ENCODE peak calls at places on chromosomes 1 and 21, in four cellular contexts. F is lower lobe of right lung, I is NT2/D1, D is AG04450. X is an unnamed sample.
A peak's percentile ranks its signal among the peaks of the same experiment; 100 is the strongest.

GRCh38 chr1:182622795-182623528 is 18.8 kb upstream of the RGS16 start:
- DNase-seq in F (no peak), I (no peak), D (no peak), X (no peak)

GRCh38 chr21:44522753-44523204 is 17.2 kb downstream of the KRTAP10-1 start:
- DNase-seq in F (no peak), I (no peak), D (no peak), X (no peak)

GRCh38 chr1:234768171-234768568 is 158.2 kb upstream of the IRF2BP2 start:
- DNase-seq in F (no peak), I (no peak), D (no peak), X (no peak)

GRCh38 chr1:181099152-181100014 is 10.9 kb downstream of the IER5 start:
- DNase-seq in F (no peak), I (no peak), D (no peak), X (no peak)

GRCh38 chr1:161199506-161200119 is 759 bp upstream of the ADAMTS4 start:
- DNase-seq in F (no peak), I (no peak), D (no peak), X (peak; percentile 48)

GRCh38 chr21:39048064-39048463 is 135.2 kb downstream of the PSMG1 start:
- DNase-seq in F (peak; percentile 52), I (peak; percentile 90), D (no peak), X (peak; percentile 86)

GRCh38 chr1:245154429-245155185 is at the start of gene KIF26B:
- DNase-seq in F (no peak), I (no peak), D (no peak), X (peak; percentile 85)

GRCh38 chr1:21292991-21293536 is 2.8 kb upstream of the ECE1 start:
- DNase-seq in F (no peak), I (no peak), D (no peak), X (no peak)

GRCh38 chr1:3074800-3075199 is 5.8 kb downstream of the PRDM16 start:
- DNase-seq in F (peak; percentile 69), I (no peak), D (no peak), X (no peak)

GRCh38 chr1:39609618-39610331 is 29.7 kb downstream of the HEYL start:
- DNase-seq in F (peak; percentile 78), I (peak; percentile 67), D (no peak), X (peak; percentile 98)

GRCh38 chr1:225685476-225686176 is 32.7 kb upstream of the ENAH start:
- DNase-seq in F (no peak), I (no peak), D (no peak), X (no peak)
- H3K27me3 ChIP-seq in F (no peaks in the 10 kb centered on the region), I (peaks cover 4% of the 10 kb centered on the region), D (no peaks in the 10 kb centered on the region), X (peaks cover 2% of the 10 kb centered on the region)

GRCh38 chr1:42145190-42145716 is 8.0 kb upstream of the GUCA2B start:
- DNase-seq in F (no peak), I (no peak), D (no peak), X (peak; percentile 22)

GRCh38 chr1:42142894-42143675 is 10.1 kb upstream of the GUCA2B start:
- DNase-seq in F (peak; percentile 48), I (no peak), D (no peak), X (no peak)

GRCh38 chr1:42144336-42145189 is 8.6 kb upstream of the GUCA2B start:
- DNase-seq in F (no peak), I (no peak), D (no peak), X (peak; percentile 48)

GRCh38 chr1:42145726-42146125 is 7.5 kb upstream of the GUCA2B start:
- DNase-seq in F (no peak), I (no peak), D (no peak), X (peak; percentile 47)

DNA sequence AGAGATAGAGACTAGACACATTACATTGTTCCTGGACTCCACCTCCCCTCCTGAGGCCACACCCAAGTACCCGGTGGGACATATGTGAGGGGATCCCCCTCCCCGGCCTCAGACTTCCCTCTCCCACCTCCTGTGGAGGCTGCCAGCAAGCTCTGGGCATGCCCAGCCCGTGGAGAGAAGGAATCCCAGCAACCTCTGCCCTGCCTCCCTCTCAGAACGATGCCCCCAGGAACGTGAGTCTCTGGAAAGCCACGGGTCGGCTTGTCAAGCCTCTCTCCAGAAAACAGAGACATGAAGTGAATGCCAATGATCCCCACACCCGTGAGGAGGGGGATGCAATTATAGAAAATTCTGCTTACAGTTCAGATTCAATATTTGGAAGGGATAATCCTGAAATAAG is 9.3 kb upstream of the GUCA2B start:
- DNase-seq in F (no peak), I (no peak), D (no peak), X (peak; percentile 18)
- H3K27me3 ChIP-seq in F (peaks cover 29% of the 10 kb centered on the region), I (no peaks in the 10 kb centered on the region), D (peaks cover 39% of the 10 kb centered on the region), X (no peaks in the 10 kb centered on the region)

GRCh38 chr21:43323244-43324005 is 103.5 kb downstream of the SIK1 start:
- DNase-seq in F (peak; percentile 90), I (no peak), D (no peak), X (no peak)

GRCh38 chr21:43321611-43322010 is 105.3 kb downstream of the SIK1 start:
- DNase-seq in F (no peak), I (no peak), D (no peak), X (no peak)

GRCh38 chr21:43322311-43322710 is 104.6 kb downstream of the SIK1 start:
- DNase-seq in F (no peak), I (no peak), D (no peak), X (no peak)

GRCh38 chr21:43321111-43321510 is 105.8 kb downstream of the SIK1 start:
- DNase-seq in F (no peak), I (no peak), D (no peak), X (no peak)

GRCh38 chr21:43322805-43323204 is 104.1 kb downstream of the SIK1 start:
- DNase-seq in F (no peak), I (no peak), D (no peak), X (no peak)
- H3K27me3 ChIP-seq in F (no peaks in the 10 kb centered on the region), I (no peaks in the 10 kb centered on the region), D (peaks cover 6% of the 10 kb centered on the region), X (no peaks in the 10 kb centered on the region)

GRCh38 chr1:231155808-231156207 is 6.0 kb upstream of the TRIM67 start:
- DNase-seq in F (no peak), I (no peak), D (no peak), X (no peak)
- H3K27me3 ChIP-seq in F (peaks cover 23% of the 10 kb centered on the region), I (peaks cover 26% of the 10 kb centered on the region), D (peaks cover 12% of the 10 kb centered on the region), X (peaks cover 20% of the 10 kb centered on the region)

GRCh38 chr1:228009828-228010775 is 3.3 kb downstream of the WNT3A start:
- DNase-seq in F (no peak), I (no peak), D (no peak), X (peak; percentile 59)
- H3K27me3 ChIP-seq in F (peaks cover 53% of the 10 kb centered on the region), I (peaks cover 84% of the 10 kb centered on the region), D (peaks cover 47% of the 10 kb centered on the region), X (peaks cover 74% of the 10 kb centered on the region)

DNA sequence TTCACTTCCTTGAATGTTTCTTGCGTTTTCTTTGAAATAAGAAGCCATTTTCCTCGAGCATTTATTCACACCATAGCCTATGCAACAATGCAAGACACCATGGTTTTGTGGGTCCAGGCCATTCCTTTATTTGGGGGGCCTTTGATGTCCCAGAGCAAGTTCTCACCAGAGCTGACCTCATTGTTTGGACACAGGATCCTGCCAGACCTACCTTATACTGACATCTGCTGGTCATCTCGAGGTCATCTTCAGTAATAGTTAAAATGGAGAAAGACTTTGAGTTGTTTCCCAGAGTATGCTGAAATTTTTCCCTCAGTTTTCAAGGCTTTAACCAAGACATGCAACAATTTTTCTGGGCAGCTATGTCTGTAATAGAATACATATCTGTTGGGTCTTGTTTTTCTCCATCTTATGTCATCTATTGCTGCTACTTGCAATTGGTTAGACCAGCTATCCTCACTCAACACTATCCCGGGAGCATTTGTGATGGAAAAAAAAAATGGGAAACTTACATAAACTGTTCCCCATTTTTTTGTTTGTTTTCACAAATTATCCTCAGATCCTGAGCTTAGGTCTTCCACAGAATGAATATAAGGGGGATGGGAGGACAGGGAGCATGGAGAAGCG is 34.0 kb upstream of the BACE2 start:
- DNase-seq in F (no peak), I (peak; percentile 40), D (no peak), X (peak; percentile 79)
- H3K27me3 ChIP-seq in F (no peaks in the 10 kb centered on the region), I (peaks cover under 1% of the 10 kb centered on the region), D (no peaks in the 10 kb centered on the region), X (no peaks in the 10 kb centered on the region)

GRCh38 chr1:54950361-54951163 is 29.9 kb upstream of the TMEM61 start:
- DNase-seq in F (peak; percentile 55), I (peak; percentile 90), D (peak; percentile 70), X (peak; percentile 81)

GRCh38 chr1:54944610-54945392 is 35.6 kb upstream of the TMEM61 start:
- DNase-seq in F (peak; percentile 76), I (peak; percentile 92), D (peak; percentile 63), X (peak; percentile 83)

GRCh38 chr1:54949971-54950360 is 30.5 kb upstream of the TMEM61 start:
- DNase-seq in F (no peak), I (no peak), D (no peak), X (no peak)

GRCh38 chr1:54945393-54945936 is 35.0 kb upstream of the TMEM61 start:
- DNase-seq in F (peak; percentile 49), I (no peak), D (no peak), X (no peak)

GRCh38 chr1:54947540-54947939 is 32.9 kb upstream of the TMEM61 start:
- DNase-seq in F (no peak), I (no peak), D (no peak), X (no peak)
- H3K27me3 ChIP-seq in F (no peaks in the 10 kb centered on the region), I (no peaks in the 10 kb centered on the region), D (no peaks in the 10 kb centered on the region), X (no peaks in the 10 kb centered on the region)

GRCh38 chr1:212545941-212546638 is 62.5 kb upstream of the ATF3 start:
- DNase-seq in F (no peak), I (no peak), D (no peak), X (no peak)
- H3K27me3 ChIP-seq in F (no peaks in the 10 kb centered on the region), I (no peaks in the 10 kb centered on the region), D (peaks cover 4% of the 10 kb centered on the region), X (no peaks in the 10 kb centered on the region)

X was measured in H7.